ENCODE peak calls at places on chromosomes 3 and 15, in four cellular contexts. One of them, this sample, is unnamed.
A peak's percentile ranks its signal among the peaks of the same experiment; 100 is the strongest.

GRCh38 chr15:95556866-95557225 is 773.7 kb upstream of the NR2F2 start:
- DNase-seq in amniotic epithelial cell: peak; percentile 49
- DNase-seq in activated CD8-positive, alpha-beta memory T cell treated with anti-CD3 and anti-CD28 coated beads for 24 hours: no peak
- DNase-seq in IMR-90: no peak
- DNase-seq in this sample: peak; percentile 95

GRCh38 chr3:191282262-191283215 is 46.7 kb upstream of the CCDC50 start:
- DNase-seq in amniotic epithelial cell: no peak
- DNase-seq in activated CD8-positive, alpha-beta memory T cell treated with anti-CD3 and anti-CD28 coated beads for 24 hours: no peak
- DNase-seq in IMR-90: no peak
- DNase-seq in this sample: no peak

GRCh38 chr15:79091204-79091867 is 756 bp upstream of the RASGRF1 start:
- DNase-seq in activated CD8-positive, alpha-beta memory T cell treated with anti-CD3 and anti-CD28 coated beads for 24 hours: peak; percentile 59
- DNase-seq in IMR-90: peak; percentile 6
- DNase-seq in amniotic epithelial cell: peak; percentile 6
- DNase-seq in this sample: peak; percentile 12

GRCh38 chr3:96334779-96335178 is 479.6 kb upstream of the EPHA6 start:
- DNase-seq in amniotic epithelial cell: no peak
- DNase-seq in IMR-90: no peak
- DNase-seq in activated CD8-positive, alpha-beta memory T cell treated with anti-CD3 and anti-CD28 coated beads for 24 hours: no peak
- DNase-seq in this sample: no peak

GRCh38 chr3:114144909-114145688 is 33.8 kb downstream of the DRD3 start:
- DNase-seq in amniotic epithelial cell: peak; percentile 86
- DNase-seq in activated CD8-positive, alpha-beta memory T cell treated with anti-CD3 and anti-CD28 coated beads for 24 hours: no peak
- DNase-seq in IMR-90: peak; percentile 94
- DNase-seq in this sample: peak; percentile 95

GRCh38 chr3:137163241-137163916 is 205.6 kb downstream of the IL20RB start:
- DNase-seq in IMR-90: no peak
- DNase-seq in amniotic epithelial cell: no peak
- DNase-seq in activated CD8-positive, alpha-beta memory T cell treated with anti-CD3 and anti-CD28 coated beads for 24 hours: no peak
- DNase-seq in this sample: no peak

GRCh38 chr3:183579967-183580720 is 24.6 kb upstream of the KLHL6 start:
- DNase-seq in IMR-90: no peak
- DNase-seq in activated CD8-positive, alpha-beta memory T cell treated with anti-CD3 and anti-CD28 coated beads for 24 hours: no peak
- DNase-seq in amniotic epithelial cell: peak; percentile 32
- DNase-seq in this sample: peak; percentile 10

GRCh38 chr3:5376761-5377160 is 189.3 kb downstream of the EDEM1 start:
- DNase-seq in activated CD8-positive, alpha-beta memory T cell treated with anti-CD3 and anti-CD28 coated beads for 24 hours: no peak
- DNase-seq in IMR-90: no peak
- DNase-seq in amniotic epithelial cell: no peak
- DNase-seq in this sample: no peak

GRCh38 chr3:160006282-160007163 is 17.9 kb downstream of the IL12A start:
- DNase-seq in activated CD8-positive, alpha-beta memory T cell treated with anti-CD3 and anti-CD28 coated beads for 24 hours: no peak
- DNase-seq in amniotic epithelial cell: peak; percentile 69
- DNase-seq in IMR-90: peak; percentile 77
- DNase-seq in this sample: peak; percentile 90

GRCh38 chr15:95812491-95812890 is 518.0 kb upstream of the NR2F2 start:
- DNase-seq in amniotic epithelial cell: peak; percentile 42
- DNase-seq in IMR-90: peak; percentile 30
- DNase-seq in activated CD8-positive, alpha-beta memory T cell treated with anti-CD3 and anti-CD28 coated beads for 24 hours: no peak
- DNase-seq in this sample: peak; percentile 44